ENCODE peak calls at places on chromosomes 3 and 15, in six cellular contexts. S is GM12864, U is Calu3, P is RPMI8226, E is progenitor cell of endocrine pancreas, L is GM12865. G is an unnamed sample.

GRCh38 chr15:70474682-70475438 is 288.5 kb downstream of the UACA start:
- DNase-seq in S (no peak), U (peak), P (peak), E (no peak), L (no peak), G (peak)

GRCh38 chr3:42489116-42489936 is 13.1 kb upstream of the VIPR1 start:
- DNase-seq in S (no peak), U (no peak), P (no peak), E (no peak), L (no peak), G (no peak)

GRCh38 chr3:8319935-8320634 is 181.5 kb upstream of the LMCD1 start:
- DNase-seq in S (no peak), U (no peak), P (no peak), E (no peak), L (no peak), G (no peak)

GRCh38 chr3:190252080-190252479 is 70.2 kb downstream of the CLDN1 start:
- DNase-seq in S (no peak), U (no peak), P (no peak), E (no peak), L (peak), G (no peak)

GRCh38 chr3:38519651-38520050 is 23.5 kb downstream of the EXOG start:
- DNase-seq in S (no peak), U (no peak), P (no peak), E (no peak), L (no peak), G (peak)

GRCh38 chr3:125137432-125138033 is 75.0 kb downstream of the SLC12A8 start:
- DNase-seq in S (no peak), U (no peak), P (no peak), E (no peak), L (no peak), G (no peak)

GRCh38 chr15:101063212-101063611 is 144.1 kb downstream of the LRRK1 start:
- DNase-seq in S (no peak), U (no peak), P (no peak), E (no peak), L (no peak), G (no peak)

GRCh38 chr3:156181509-156181908 is 61.1 kb downstream of the KCNAB1 start:
- DNase-seq in S (no peak), U (no peak), P (no peak), E (no peak), L (no peak), G (no peak)

GRCh38 chr3:52401551-52401950 is 43.4 kb downstream of the SEMA3G start:
- DNase-seq in S (no peak), U (no peak), P (no peak), E (no peak), L (no peak), G (no peak)

GRCh38 chr3:185325946-185326791 is 36.8 kb upstream of the MAP3K13 start:
- DNase-seq in S (no peak), U (peak), P (no peak), E (no peak), L (no peak), G (no peak)

GRCh38 chr3:186162221-186162620 is 53.3 kb upstream of the ETV5 start:
- DNase-seq in S (no peak), U (no peak), P (peak), E (no peak), L (no peak), G (no peak)

GRCh38 chr3:42057561-42058211 is 33.5 kb upstream of the TRAK1 start:
- DNase-seq in S (peak), U (no peak), P (no peak), E (no peak), L (peak), G (no peak)

GRCh38 chr3:14374444-14374883 is 27.9 kb upstream of the SLC6A6 start:
- DNase-seq in S (no peak), U (peak), P (no peak), E (no peak), L (no peak), G (no peak)

GRCh38 chr15:93168913-93169312 is 79.9 kb upstream of the RGMA start:
- DNase-seq in S (no peak), U (no peak), P (no peak), E (no peak), L (no peak), G (no peak)

GRCh38 chr3:187242435-187242834 is 45.1 kb downstream of the RTP1 start:
- DNase-seq in S (no peak), U (no peak), P (no peak), E (no peak), L (no peak), G (no peak)

G was measured in DND-41.